ENCODE peak calls at places on chromosomes 7 and 10, in four cellular contexts. T is IMR-90, I is A549, Z is GM12878. J is an unnamed sample.

GRCh38 chr7:93310346-93310745 is 78.2 kb downstream of the VPS50 start:
- DNase-seq in T (peak), I (no peak), Z (no peak), J (peak)

GRCh38 chr7:121313220-121313792 is 15.5 kb upstream of the WNT16 start:
- DNase-seq in T (no peak), I (no peak), Z (no peak), J (no peak)

GRCh38 chr10:89384474-89385324 is 6.8 kb downstream of the IFIT1B start:
- DNase-seq in T (no peak), I (no peak), Z (no peak), J (no peak)

GRCh38 chr7:77331938-77332695 is 84.0 kb downstream of the GSAP start:
- DNase-seq in T (peak), I (peak), Z (peak), J (peak)

GRCh38 chr7:6284461-6285360 is 12.3 kb upstream of the CYTH3 start:
- DNase-seq in T (no peak), I (peak), Z (no peak), J (no peak)

GRCh38 chr7:56079450-56080185 is 13.1 kb downstream of the PHKG1 start:
- DNase-seq in T (peak), I (peak), Z (no peak), J (no peak)

GRCh38 chr7:133650067-133650466 is 397.2 kb downstream of the EXOC4 start:
- DNase-seq in T (peak), I (no peak), Z (no peak), J (no peak)

GRCh38 chr7:104679085-104679484 is 334.9 kb upstream of the KMT2E start:
- DNase-seq in T (no peak), I (no peak), Z (no peak), J (no peak)

GRCh38 chr10:79380125-79380917 is 33.1 kb downstream of the PPIF start:
- DNase-seq in T (peak), I (peak), Z (no peak), J (no peak)

GRCh38 chr10:79380918-79381775 is 33.9 kb downstream of the PPIF start:
- DNase-seq in T (no peak), I (no peak), Z (no peak), J (no peak)

GRCh38 chr10:79378647-79379511 is 31.6 kb downstream of the PPIF start:
- DNase-seq in T (no peak), I (no peak), Z (no peak), J (peak)

GRCh38 chr10:79378383-79378646 is 31.0 kb downstream of the PPIF start:
- DNase-seq in T (no peak), I (no peak), Z (no peak), J (no peak)

DNA sequence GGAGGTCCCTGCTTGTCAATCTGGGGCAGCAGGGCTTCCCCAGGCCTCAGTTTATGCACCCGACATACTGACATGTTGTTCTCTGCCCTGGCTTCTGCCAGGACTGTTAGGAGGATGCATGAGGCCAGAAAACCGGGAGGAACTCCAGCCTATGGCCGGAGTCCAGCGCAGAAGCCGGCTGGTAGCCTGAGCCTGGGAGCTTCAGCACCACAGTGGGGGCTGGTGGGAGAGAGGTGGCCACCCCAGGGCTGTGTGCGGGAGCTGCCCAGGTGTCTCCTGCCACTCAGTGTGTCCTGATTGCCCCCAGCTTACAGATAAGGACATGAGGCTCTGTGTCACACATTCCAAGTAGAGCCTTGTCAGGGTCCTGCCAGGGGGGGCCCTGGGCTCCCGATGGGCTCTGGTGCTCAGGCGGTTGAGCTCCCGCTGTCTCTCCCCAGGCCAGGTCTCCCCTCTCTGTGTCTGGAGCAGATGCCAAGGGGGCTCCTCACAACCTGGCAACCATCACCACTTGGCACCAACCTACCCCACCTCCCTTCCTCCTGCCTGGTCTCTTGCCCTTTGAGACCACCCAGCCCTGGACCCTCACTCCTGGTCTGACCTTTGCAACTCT is 32.3 kb downstream of the PPIF start:
- DNase-seq in T (no peak), I (no peak), Z (no peak), J (no peak)
- TF ChIP-seq ELK1 in T (no peak), I (no peak), Z (no peak), J (no peak)

DNA sequence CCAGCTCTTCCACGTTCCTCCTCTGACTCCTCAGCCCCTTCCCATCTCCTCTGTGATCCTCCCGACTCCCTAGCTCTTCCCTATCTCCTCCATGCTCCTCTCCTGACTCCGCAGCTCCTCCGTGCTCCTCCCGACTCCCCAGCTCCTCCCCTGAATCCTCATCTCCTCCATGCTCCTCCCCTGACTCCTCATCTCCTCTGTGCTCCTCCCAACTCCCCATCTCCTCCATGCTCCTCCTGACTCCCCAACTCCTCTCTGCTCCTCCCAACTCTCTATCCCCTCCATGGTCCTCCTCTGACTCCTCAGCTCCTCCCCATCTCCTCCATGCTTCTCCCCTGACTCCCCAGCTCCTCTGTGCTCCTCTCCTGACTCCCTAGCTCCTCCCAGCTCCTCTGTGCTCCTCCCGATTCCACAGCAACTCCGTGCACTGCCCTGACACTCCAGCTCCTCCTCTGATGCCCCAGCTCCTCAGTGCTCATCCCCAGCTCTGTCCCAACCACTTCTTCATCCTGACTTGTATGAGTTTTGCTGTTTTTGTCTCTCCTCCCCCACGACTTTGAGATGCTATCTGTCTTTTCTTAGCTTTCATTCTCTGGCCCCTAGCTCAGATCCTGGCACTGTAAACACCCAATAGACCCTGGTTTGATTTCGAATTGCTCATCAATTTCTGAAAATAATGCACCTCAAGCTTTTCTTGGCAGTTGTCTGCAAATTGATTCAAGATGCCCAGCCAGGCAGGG is 38.3 kb downstream of the OAT start:
- DNase-seq in T (no peak), I (no peak), Z (no peak), J (no peak)
- TF ChIP-seq ELK1 in T (no peak), I (no peak), Z (no peak), J (no peak)

DNA sequence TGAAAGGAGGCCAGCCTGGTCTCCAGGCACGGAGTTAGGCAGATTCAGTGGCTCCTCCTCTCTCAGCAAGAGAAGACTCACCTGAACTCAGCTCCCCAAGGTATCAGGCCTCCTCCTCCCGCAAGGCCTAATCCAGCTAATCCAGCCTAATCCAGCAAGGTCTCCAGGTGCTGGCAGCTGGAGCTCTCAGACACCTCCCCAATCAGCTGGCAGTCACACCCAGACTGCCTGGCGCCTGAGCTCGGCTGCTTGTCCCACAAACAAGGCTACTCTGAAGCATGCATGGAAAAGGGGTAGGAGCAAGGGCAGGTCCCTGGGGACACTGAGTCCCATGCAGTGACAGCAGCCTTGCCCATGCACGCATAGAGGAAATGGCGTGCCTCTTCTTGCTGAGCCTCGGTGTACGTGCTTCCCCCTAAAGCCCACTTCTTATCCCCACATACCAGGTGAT is 3.3 kb upstream of the OPN4 start:
- DNase-seq in T (no peak), I (no peak), Z (no peak), J (no peak)
- TF ChIP-seq ELK1 in T (no peak), I (no peak), Z (no peak), J (no peak)

GRCh38 chr7:144439717-144440116 is 36.2 kb upstream of the NOBOX start:
- DNase-seq in T (no peak), I (no peak), Z (no peak), J (no peak)
- TF ChIP-seq ELK1 in T (no peak), I (no peak), Z (no peak), J (no peak)

GRCh38 chr7:64035388-64035787 is 9.8 kb upstream of the ZNF727 start:
- DNase-seq in T (no peak), I (no peak), Z (no peak), J (no peak)

DNA sequence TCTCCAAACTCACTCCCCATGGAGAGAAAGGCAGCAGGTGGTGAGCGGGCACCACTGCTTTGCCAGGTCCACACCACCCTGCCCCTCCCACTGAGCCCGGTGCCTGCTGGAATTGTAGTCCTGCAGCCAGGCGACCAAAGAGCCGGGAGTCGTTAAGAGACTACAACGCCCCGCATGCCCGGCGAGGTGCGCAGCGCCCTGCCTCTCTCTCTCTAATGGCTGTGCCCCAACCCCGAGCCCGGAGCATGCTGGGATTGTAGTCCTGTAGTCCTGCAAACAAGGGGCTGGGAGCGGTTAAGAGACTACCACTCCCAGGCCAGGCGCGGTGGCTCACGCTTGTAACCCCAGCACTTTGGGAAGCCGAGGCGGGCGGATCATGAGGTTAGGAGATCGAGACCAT is 8.1 kb upstream of the ZNF727 start:
- DNase-seq in T (no peak), I (no peak), Z (no peak), J (no peak)
- TF ChIP-seq ELK1 in T (no peak), I (no peak), Z (no peak), J (no peak)

DNA sequence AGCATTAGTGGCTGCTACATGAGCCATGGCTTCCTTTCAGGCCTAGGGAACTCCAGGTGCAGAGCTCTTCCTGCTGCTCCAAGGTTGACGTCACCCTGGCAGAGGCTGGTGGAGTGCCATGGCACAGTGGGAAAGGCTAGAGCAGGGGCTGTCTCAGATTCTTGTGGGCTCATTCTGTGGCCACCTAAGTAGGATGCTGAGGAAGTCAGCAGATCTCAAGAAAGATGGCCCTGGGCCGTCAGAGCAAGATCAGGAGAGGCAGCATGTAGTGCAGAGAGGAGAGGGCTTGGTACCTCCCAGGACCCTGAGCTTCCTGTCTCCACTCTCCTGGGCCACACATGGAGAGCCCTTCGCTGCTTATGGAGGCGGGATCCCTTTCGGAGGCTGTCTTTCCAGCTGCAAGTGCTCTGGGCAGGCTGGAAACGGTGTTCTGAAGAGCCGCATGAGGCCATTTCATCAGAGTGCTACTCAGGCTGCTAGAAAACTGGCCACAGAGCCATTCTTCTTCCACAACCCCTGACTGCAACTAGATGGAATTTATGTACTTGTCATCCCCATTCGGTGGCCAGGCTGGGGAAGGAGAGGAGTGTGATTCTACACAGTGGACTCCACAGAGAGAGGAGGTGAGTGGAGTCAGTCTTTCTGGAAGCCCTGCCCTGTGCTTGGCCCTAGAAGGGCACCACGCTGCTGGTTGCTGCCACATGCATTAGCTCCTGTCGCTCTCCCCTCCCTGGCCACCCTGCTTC is 304.2 kb downstream of the RPS24 start:
- DNase-seq in T (peak), I (no peak), Z (no peak), J (no peak)
- TF ChIP-seq ELK1 in T (no peak), I (no peak), Z (no peak), J (no peak)

DNA sequence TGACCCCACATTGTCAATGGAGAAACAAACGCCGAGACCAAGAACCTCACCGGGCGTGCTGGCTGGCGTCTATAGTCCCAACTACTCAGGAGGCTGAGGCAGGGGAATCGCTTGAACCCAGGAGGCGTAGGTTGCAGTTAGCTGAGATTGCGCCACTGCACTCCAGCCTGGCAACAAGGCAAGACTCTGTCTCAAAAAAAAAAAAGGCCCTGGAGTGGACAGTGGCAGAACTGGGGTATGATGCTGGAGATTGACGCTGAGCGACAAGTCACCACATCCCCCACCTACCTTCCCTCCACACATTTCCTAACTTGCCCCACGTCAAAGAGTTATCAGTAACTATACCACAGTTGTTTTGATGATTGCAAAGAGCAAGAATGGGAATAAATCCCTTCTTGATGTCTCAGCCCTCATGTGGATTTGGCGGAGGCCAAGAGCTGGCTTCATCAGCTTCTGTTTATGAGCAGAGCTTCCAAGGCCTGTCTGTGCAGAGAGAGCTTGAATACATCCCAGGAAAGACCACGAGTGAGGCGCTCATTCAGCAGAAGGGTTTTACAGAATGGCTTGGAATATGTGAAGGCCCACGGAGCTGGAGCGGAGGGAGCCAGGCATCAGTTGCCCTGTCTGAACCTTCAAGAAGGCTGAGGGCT is 28.0 kb upstream of the TNS3 start:
- DNase-seq in T (peak), I (peak), Z (no peak), J (no peak)
- TF ChIP-seq ELK1 in T (no peak), I (no peak), Z (no peak), J (no peak)

GRCh38 chr7:151705744-151706567 is 171.0 kb downstream of the PRKAG2 start:
- DNase-seq in T (peak), I (peak), Z (no peak), J (peak)
- TF ChIP-seq ELK1 in T (no peak), I (no peak), Z (no peak), J (no peak)